ENCODE peak calls at places on chromosomes 7 and 10, in six cellular contexts. L is occipital lobe; A is activated B cell treated with CpG ODN at 0.5 μM for 24 hours; M is stimulated activated CD4-positive, alpha-beta T cell treated with anti-CD3 and anti-CD28 coated beads, Interleukin-15, amount 100 ng/mL, for 24 hours; H is T-helper 9 cell; Y is thoracic aorta. I is an unnamed sample.

GRCh38 chr7:45683556-45684148 is 109.5 kb downstream of the ADCY1 start:
- DNase-seq in L (no peak), A (no peak), M (no peak), H (no peak), Y (no peak), I (no peak)

GRCh38 chr7:132544025-132544424 is 32.2 kb downstream of the PLXNA4 start:
- DNase-seq in L (no peak), A (no peak), M (no peak), H (no peak), Y (no peak), I (no peak)

GRCh38 chr10:20073164-20073563 is 256.9 kb downstream of the PLXDC2 start:
- DNase-seq in L (no peak), A (no peak), M (no peak), H (no peak), Y (no peak), I (no peak)

GRCh38 chr7:86904949-86905834 is 154.3 kb downstream of the ELAPOR2 start:
- DNase-seq in L (no peak), A (no peak), M (peak; percentile 5), H (no peak), Y (no peak), I (peak; percentile 11)

GRCh38 chr10:84026821-84027257 is 112.5 kb upstream of the GHITM start:
- DNase-seq in L (no peak), A (no peak), M (peak; percentile 15), H (no peak), Y (no peak), I (no peak)

GRCh38 chr10:91891285-91892001 is 17.8 kb downstream of the FGFBP3 start:
- DNase-seq in L (no peak), A (no peak), M (no peak), H (no peak), Y (no peak), I (no peak)

GRCh38 chr7:148697256-148697841 is 1.4 kb upstream of the CUL1 start:
- DNase-seq in L (no peak), A (no peak), M (peak; percentile 81), H (peak; percentile 6), Y (no peak), I (peak; percentile 31)

GRCh38 chr10:109411897-109412296 is 511.4 kb downstream of the XPNPEP1 start:
- DNase-seq in L (no peak), A (no peak), M (no peak), H (no peak), Y (no peak), I (no peak)

GRCh38 chr10:60611291-60611747 is 167.0 kb upstream of the CDK1 start:
- DNase-seq in L (no peak), A (no peak), M (peak; percentile 46), H (no peak), Y (no peak), I (peak; percentile 16)

GRCh38 chr10:95308389-95309302 is 17.8 kb upstream of the PDLIM1 start:
- DNase-seq in L (no peak), A (no peak), M (no peak), H (no peak), Y (peak; percentile 87), I (peak; percentile 96)

GRCh38 chr7:100211342-100211780 is 8.4 kb upstream of the PVRIG start:
- DNase-seq in L (no peak), A (no peak), M (peak; percentile 58), H (no peak), Y (no peak), I (no peak)

GRCh38 chr7:101832681-101833375 is 15.4 kb downstream of the CUX1 start:
- DNase-seq in L (no peak), A (no peak), M (no peak), H (no peak), Y (no peak), I (no peak)

GRCh38 chr10:14653271-14654161 is 121.2 kb downstream of the FAM107B start:
- DNase-seq in L (no peak), A (no peak), M (no peak), H (no peak), Y (no peak), I (no peak)

GRCh38 chr10:80165173-80165572 is 32.6 kb downstream of the PLAC9 start:
- DNase-seq in L (no peak), A (no peak), M (no peak), H (no peak), Y (no peak), I (no peak)

GRCh38 chr10:121639416-121639815 is 41.2 kb upstream of the FGFR2 start:
- DNase-seq in L (no peak), A (no peak), M (no peak), H (no peak), Y (no peak), I (no peak)

GRCh38 chr7:44630791-44631457 is 24.5 kb downstream of the OGDH start:
- DNase-seq in L (no peak), A (no peak), M (no peak), H (no peak), Y (no peak), I (no peak)

GRCh38 chr10:82136103-82136502 is 261.1 kb downstream of the NRG3 start:
- DNase-seq in L (no peak), A (no peak), M (no peak), H (no peak), Y (no peak), I (no peak)

GRCh38 chr10:44763331-44763730 is 147.8 kb upstream of the TMEM72 start:
- DNase-seq in L (no peak), A (no peak), M (no peak), H (no peak), Y (no peak), I (no peak)

GRCh38 chr10:1149793-1150637 is 93.8 kb downstream of the WDR37 start:
- DNase-seq in L (no peak), A (no peak), M (peak; percentile 17), H (no peak), Y (no peak), I (no peak)

GRCh38 chr7:105163718-105164117 is 149.7 kb downstream of the KMT2E start:
- DNase-seq in L (no peak), A (no peak), M (no peak), H (no peak), Y (no peak), I (no peak)

GRCh38 chr10:132388901-132389630 is 7.9 kb upstream of the PWWP2B start:
- DNase-seq in L (no peak), A (no peak), M (peak; percentile 45), H (no peak), Y (no peak), I (no peak)

GRCh38 chr10:90192825-90193224 is 491.4 kb downstream of the KIF20B start:
- DNase-seq in L (no peak), A (no peak), M (no peak), H (no peak), Y (no peak), I (no peak)

GRCh38 chr7:158394936-158395335 is 192.7 kb downstream of the PTPRN2 start:
- DNase-seq in L (no peak), A (no peak), M (peak; percentile 62), H (peak; percentile 31), Y (no peak), I (no peak)